ENCODE peak calls at places on chromosome 1, in five cellular contexts. Q is PC-3, O is mesothelial cell of epicardium, N is endothelial cell, W is Calu3. K is an unnamed sample.

GRCh38 chr1:153447498-153448170 is 12.8 kb downstream of the S100A7 start:
- DNase-seq in W (no peak), O (no peak), N (no peak), Q (peak), K (no peak)

GRCh38 chr1:64693406-64693805 is 51.5 kb upstream of the RAVER2 start:
- DNase-seq in N (no peak), W (no peak), Q (no peak), O (no peak), K (no peak)

GRCh38 chr1:241457421-241457820 is 62.1 kb downstream of the FH start:
- DNase-seq in N (no peak), W (no peak), Q (no peak), O (no peak), K (no peak)

GRCh38 chr1:63622847-63623566 is 29.8 kb downstream of the PGM1 start:
- DNase-seq in O (no peak), Q (no peak), N (no peak), W (no peak), K (no peak)

GRCh38 chr1:15687446-15687845 is 3.3 kb downstream of the PLEKHM2 start:
- DNase-seq in Q (no peak), N (no peak), W (no peak), O (no peak), K (no peak)

GRCh38 chr1:39691383-39692151 is at the start of gene HPCAL4:
- DNase-seq in W (peak), Q (peak), O (peak), N (peak), K (peak)

GRCh38 chr1:59410457-59410856 is 113.6 kb downstream of the FGGY start:
- DNase-seq in N (no peak), Q (no peak), O (no peak), W (no peak), K (no peak)

GRCh38 chr1:241776911-241777310 is 71.1 kb upstream of the EXO1 start:
- DNase-seq in O (no peak), Q (no peak), W (no peak), N (no peak), K (no peak)

GRCh38 chr1:213284626-213285025 is 233.6 kb downstream of the RPS6KC1 start:
- DNase-seq in Q (peak), W (no peak), N (no peak), O (no peak), K (no peak)

GRCh38 chr1:67809887-67810286 is 23.4 kb downstream of the GNG12 start:
- DNase-seq in W (no peak), N (no peak), Q (peak), O (no peak), K (no peak)

GRCh38 chr1:248858096-248858890 is 592 bp downstream of the ZNF692 start:
- DNase-seq in Q (peak), N (peak), W (peak), O (peak), K (peak)

GRCh38 chr1:65554829-65555228 is 134.4 kb downstream of the LEPR start:
- DNase-seq in W (no peak), Q (no peak), N (no peak), O (no peak), K (no peak)

GRCh38 chr1:228162286-228163003 is 3.2 kb upstream of the IBA57 start:
- DNase-seq in Q (peak), W (peak), O (no peak), N (no peak), K (no peak)

GRCh38 chr1:156726549-156727226 is 1.6 kb upstream of the METTL25B start:
- DNase-seq in W (peak), N (peak), O (no peak), Q (peak), K (no peak)

GRCh38 chr1:25026757-25027450 is 96.8 kb upstream of the RUNX3 start:
- DNase-seq in N (no peak), W (no peak), Q (no peak), O (no peak), K (no peak)
- TF ChIP-seq CTCF in N (no peak), W (no peak), Q (no peak), O (no peak), K (no peak)

GRCh38 chr1:3126756-3127718 is 58.0 kb downstream of the PRDM16 start:
- DNase-seq in N (no peak), Q (no peak), W (no peak), O (no peak), K (no peak)

GRCh38 chr1:3125546-3126368 is 56.8 kb downstream of the PRDM16 start:
- DNase-seq in N (no peak), O (no peak), W (no peak), Q (no peak), K (no peak)

GRCh38 chr1:3127738-3128137 is 58.7 kb downstream of the PRDM16 start:
- DNase-seq in N (no peak), O (no peak), W (no peak), Q (no peak), K (no peak)

GRCh38 chr1:3124246-3124645 is 55.2 kb downstream of the PRDM16 start:
- DNase-seq in N (no peak), O (no peak), Q (no peak), W (no peak), K (no peak)

GRCh38 chr1:3125078-3125477 is 56.1 kb downstream of the PRDM16 start:
- DNase-seq in Q (no peak), W (no peak), O (no peak), N (no peak), K (no peak)
- TF ChIP-seq CTCF in Q (no peak), W (no peak), O (no peak), N (no peak), K (no peak)

GRCh38 chr1:206951318-206952105 is 5.2 kb upstream of the PIGR start:
- DNase-seq in O (no peak), Q (no peak), W (peak), N (no peak), K (no peak)

GRCh38 chr1:206949641-206950040 is 3.4 kb upstream of the PIGR start:
- DNase-seq in O (no peak), N (no peak), W (no peak), Q (no peak), K (no peak)

GRCh38 chr1:206953126-206953525 is 6.9 kb upstream of the PIGR start:
- DNase-seq in Q (no peak), O (no peak), W (peak), N (no peak), K (no peak)

GRCh38 chr1:206953626-206954025 is 7.4 kb upstream of the PIGR start:
- DNase-seq in Q (no peak), N (no peak), O (no peak), W (no peak), K (no peak)

GRCh38 chr1:206952182-206952581 is 5.9 kb upstream of the PIGR start:
- DNase-seq in N (no peak), O (no peak), Q (no peak), W (peak), K (no peak)
- TF ChIP-seq CTCF in N (no peak), O (no peak), Q (no peak), W (no peak), K (no peak)

GRCh38 chr1:116462722-116463121 is 89.7 kb downstream of the ATP1A1 start:
- DNase-seq in O (no peak), N (no peak), W (no peak), Q (no peak), K (no peak)

GRCh38 chr1:116465477-116465844 is 92.4 kb downstream of the ATP1A1 start:
- DNase-seq in Q (no peak), N (no peak), O (no peak), W (no peak), K (no peak)

GRCh38 chr1:116463730-116464129 is 90.7 kb downstream of the ATP1A1 start:
- DNase-seq in N (no peak), O (no peak), Q (no peak), W (no peak), K (no peak)

GRCh38 chr1:116466810-116467557 is 93.9 kb downstream of the ATP1A1 start:
- DNase-seq in W (no peak), N (no peak), Q (peak), O (no peak), K (no peak)

GRCh38 chr1:116465845-116466685 is 93.0 kb downstream of the ATP1A1 start:
- DNase-seq in Q (no peak), W (no peak), N (no peak), O (no peak), K (no peak)
- TF ChIP-seq CTCF in Q (no peak), W (no peak), N (no peak), O (no peak), K (no peak)

DNA sequence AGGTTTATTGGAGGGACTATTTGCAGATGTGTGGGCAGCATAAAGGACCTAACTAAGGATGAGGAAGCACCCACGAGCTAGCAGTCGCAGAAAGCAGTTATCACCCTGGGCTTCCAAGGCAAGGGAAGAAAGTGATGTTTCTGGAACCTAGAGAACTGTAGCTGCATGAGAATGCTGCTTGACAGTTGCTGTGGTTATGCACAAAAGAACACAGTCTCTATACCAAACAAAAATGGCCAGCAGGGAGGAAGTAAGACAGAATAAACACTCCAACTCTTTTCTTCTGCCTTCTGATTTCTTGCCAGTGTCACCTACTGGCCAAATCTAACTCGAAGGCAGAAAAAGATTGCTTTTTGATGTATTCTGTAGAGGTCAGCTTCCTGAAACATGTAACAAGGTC is 190.2 kb downstream of the RASAL2 start:
- DNase-seq in Q (no peak), N (no peak), W (no peak), O (no peak), K (no peak)
- TF ChIP-seq CTCF in Q (no peak), N (no peak), W (no peak), O (no peak), K (no peak)

GRCh38 chr1:50969611-50970507 is at the start of gene CDKN2C:
- DNase-seq in N (peak), O (peak), W (peak), Q (peak), K (peak)

GRCh38 chr1:50968021-50968883 is 1.8 kb upstream of the CDKN2C start:
- DNase-seq in Q (peak), W (peak), O (peak), N (peak), K (peak)

GRCh38 chr1:50968884-50969610 is 998 bp upstream of the CDKN2C start:
- DNase-seq in W (peak), N (peak), O (peak), Q (peak), K (peak)

GRCh38 chr1:50964863-50965262 is 4.8 kb upstream of the FAF1 start:
- DNase-seq in O (no peak), W (no peak), N (no peak), Q (no peak), K (no peak)

GRCh38 chr1:50967416-50968020 is 2.5 kb upstream of the CDKN2C start:
- DNase-seq in W (no peak), Q (peak), N (no peak), O (no peak), K (no peak)
- TF ChIP-seq CTCF in W (no peak), Q (no peak), N (no peak), O (no peak), K (no peak)

GRCh38 chr1:38129971-38130370 is 83.4 kb upstream of the POU3F1 start:
- DNase-seq in O (no peak), N (no peak), W (no peak), Q (no peak), K (no peak)

GRCh38 chr1:38128926-38129453 is 82.4 kb upstream of the POU3F1 start:
- DNase-seq in Q (no peak), N (no peak), W (no peak), O (no peak), K (no peak)

GRCh38 chr1:38128511-38128910 is 81.9 kb upstream of the POU3F1 start:
- DNase-seq in N (no peak), Q (no peak), O (no peak), W (no peak), K (no peak)

GRCh38 chr1:38131024-38131585 is 84.5 kb upstream of the POU3F1 start:
- DNase-seq in O (no peak), W (no peak), Q (no peak), N (no peak), K (no peak)

DNA sequence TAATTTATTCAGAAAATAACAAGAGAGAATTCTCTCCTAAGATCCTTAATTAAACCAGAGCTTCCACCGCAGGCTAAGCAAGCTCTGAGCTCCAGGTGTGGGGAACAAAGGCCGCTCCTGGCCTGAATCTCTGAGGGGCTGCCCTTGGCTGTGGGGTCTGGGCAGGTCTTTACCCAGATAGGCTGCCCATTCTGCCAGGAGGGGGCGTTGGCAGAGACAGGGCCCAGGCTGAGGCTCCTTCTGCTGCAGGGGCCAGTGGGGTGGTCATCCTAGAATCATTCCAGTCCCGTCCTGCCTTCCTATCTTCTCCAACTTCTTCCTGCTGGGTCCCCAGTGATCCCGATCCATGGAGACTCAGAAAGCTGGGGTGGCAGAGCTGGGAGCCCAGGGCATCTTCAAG is 82.9 kb upstream of the POU3F1 start:
- DNase-seq in W (no peak), Q (no peak), O (no peak), N (no peak), K (no peak)
- TF ChIP-seq CTCF in W (no peak), Q (peak), O (no peak), N (no peak), K (peak)

GRCh38 chr1:93179886-93180722 is at the start of gene TMED5:
- DNase-seq in W (peak), O (peak), Q (peak), N (peak), K (peak)
- TF ChIP-seq CTCF in W (peak), O (no peak), Q (no peak), N (no peak), K (peak)

K was measured in progenitor cell of endocrine pancreas.